ENCODE peak calls at places on chromosomes 5 and 9, in five cellular contexts. N is mammary epithelial cell, T is osteoblast, D is lower leg skin, Z is dorsolateral prefrontal cortex. G is an unnamed sample.

GRCh38 chr9:87494970-87495471 is 2.6 kb upstream of the DAPK1 start:
- DNase-seq in N (peak), T (no peak), D (peak), Z (no peak), G (no peak)

GRCh38 chr9:77649109-77649812 is 1.1 kb upstream of the GNA14 start:
- DNase-seq in N (no peak), T (peak), D (no peak), Z (no peak), G (no peak)

GRCh38 chr9:87277346-87277745 is 220.3 kb upstream of the DAPK1 start:
- DNase-seq in N (peak), T (no peak), D (no peak), Z (no peak), G (no peak)

GRCh38 chr9:105309531-105309931 is 65.1 kb downstream of the SLC44A1 start:
- DNase-seq in N (no peak), T (no peak), D (no peak), Z (no peak), G (no peak)

GRCh38 chr9:13665418-13666066 is 386.1 kb upstream of the MPDZ start:
- DNase-seq in N (peak), T (no peak), D (no peak), Z (no peak), G (no peak)

GRCh38 chr5:143142596-143143435 is 260.7 kb downstream of the NR3C1 start:
- DNase-seq in N (peak), T (no peak), D (peak), Z (peak), G (no peak)

GRCh38 chr5:57412010-57412409 is 70.6 kb downstream of the ACTBL2 start:
- DNase-seq in N (peak), T (peak), D (no peak), Z (no peak), G (no peak)

GRCh38 chr5:149028984-149029383 is 33.9 kb downstream of the SH3TC2 start:
- DNase-seq in N (no peak), T (peak), D (no peak), Z (no peak), G (no peak)

GRCh38 chr9:121861501-121862180 is 210.2 kb downstream of the DAB2IP start:
- DNase-seq in N (no peak), T (no peak), D (no peak), Z (peak), G (peak)

GRCh38 chr5:97224112-97224750 is 41.2 kb upstream of the RIOK2 start:
- DNase-seq in N (no peak), T (peak), D (no peak), Z (no peak), G (no peak)

GRCh38 chr9:110472111-110472510 is 107.4 kb downstream of the SVEP1 start:
- DNase-seq in N (no peak), T (no peak), D (no peak), Z (peak), G (no peak)

GRCh38 chr5:5330723-5331530 is 91.5 kb upstream of the ICE1 start:
- DNase-seq in N (no peak), T (no peak), D (no peak), Z (no peak), G (no peak)

GRCh38 chr9:126622872-126623271 is 9.1 kb downstream of the LMX1B start:
- DNase-seq in N (no peak), T (no peak), D (no peak), Z (no peak), G (no peak)

GRCh38 chr9:88979791-88980190 is 11.5 kb upstream of the S1PR3 start:
- DNase-seq in N (no peak), T (no peak), D (no peak), Z (no peak), G (no peak)

GRCh38 chr5:28685794-28686193 is 1647.4 kb upstream of the CDH9 start:
- DNase-seq in N (no peak), T (peak), D (no peak), Z (no peak), G (no peak)

GRCh38 chr9:129378241-129378661 is 200.2 kb upstream of the IER5L start:
- DNase-seq in N (no peak), T (no peak), D (no peak), Z (no peak), G (no peak)

GRCh38 chr5:159412284-159413046 is 82.2 kb upstream of the IL12B start:
- DNase-seq in N (peak), T (no peak), D (peak), Z (no peak), G (no peak)

GRCh38 chr9:1907465-1907864 is 107.7 kb upstream of the SMARCA2 start:
- DNase-seq in N (no peak), T (no peak), D (no peak), Z (no peak), G (no peak)

GRCh38 chr9:93219692-93220091 is 35.8 kb downstream of the WNK2 start:
- DNase-seq in N (no peak), T (peak), D (no peak), Z (no peak), G (no peak)

GRCh38 chr9:13529321-13530104 is 250.0 kb upstream of the MPDZ start:
- DNase-seq in N (peak), T (peak), D (no peak), Z (no peak), G (no peak)

GRCh38 chr9:35609001-35609819 is 4.1 kb downstream of the TESK1 start:
- DNase-seq in N (no peak), T (no peak), D (no peak), Z (no peak), G (no peak)

GRCh38 chr5:73215891-73216610 is 43.1 kb downstream of the TMEM174 start:
- DNase-seq in N (peak), T (peak), D (peak), Z (peak), G (peak)

GRCh38 chr5:129724222-129724621 is 23.7 kb upstream of the MINAR2 start:
- DNase-seq in N (no peak), T (no peak), D (no peak), Z (no peak), G (no peak)

GRCh38 chr5:167504276-167504675 is 787.2 kb upstream of the WWC1 start:
- DNase-seq in N (no peak), T (no peak), D (no peak), Z (no peak), G (no peak)

GRCh38 chr5:64384761-64385160 is 121.1 kb upstream of the RGS7BP start:
- DNase-seq in N (peak), T (no peak), D (no peak), Z (no peak), G (peak)

GRCh38 chr5:1015545-1015944 is 6.9 kb downstream of the NKD2 start:
- DNase-seq in N (no peak), T (no peak), D (no peak), Z (no peak), G (no peak)

GRCh38 chr5:175689147-175689991 is 31.5 kb downstream of the HRH2 start:
- DNase-seq in N (peak), T (peak), D (peak), Z (peak), G (no peak)

GRCh38 chr5:157520911-157521703 is 54.5 kb downstream of the ADAM19 start:
- DNase-seq in N (no peak), T (peak), D (no peak), Z (peak), G (no peak)
- TF ChIP-seq CTCF in N (no peak), T (peak), D (no peak), Z (no peak), G (no peak)

DNA sequence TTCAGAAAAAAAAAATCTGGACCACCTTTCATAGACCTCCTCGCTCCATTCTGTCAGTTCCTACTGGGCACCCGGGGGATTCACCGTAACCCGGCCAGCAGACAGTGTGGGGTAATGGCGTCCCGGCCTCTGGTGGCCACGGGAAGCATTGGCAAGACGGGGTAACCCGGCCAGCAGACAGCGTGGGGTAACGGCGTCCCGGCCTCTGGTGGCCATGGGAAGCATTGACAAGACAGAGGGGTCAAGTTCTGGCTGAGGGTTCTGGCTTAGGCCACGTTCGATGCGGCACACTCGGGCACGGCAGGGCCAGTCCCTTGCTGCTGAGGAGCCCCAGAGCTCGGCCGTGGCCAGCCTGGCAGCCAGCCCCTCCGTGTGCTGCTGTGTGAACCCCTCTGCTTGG is 116.2 kb upstream of the RAPGEF1 start:
- DNase-seq in N (no peak), T (no peak), D (no peak), Z (no peak), G (no peak)
- TF ChIP-seq CTCF in N (no peak), T (no peak), D (no peak), Z (no peak), G (no peak)

DNA sequence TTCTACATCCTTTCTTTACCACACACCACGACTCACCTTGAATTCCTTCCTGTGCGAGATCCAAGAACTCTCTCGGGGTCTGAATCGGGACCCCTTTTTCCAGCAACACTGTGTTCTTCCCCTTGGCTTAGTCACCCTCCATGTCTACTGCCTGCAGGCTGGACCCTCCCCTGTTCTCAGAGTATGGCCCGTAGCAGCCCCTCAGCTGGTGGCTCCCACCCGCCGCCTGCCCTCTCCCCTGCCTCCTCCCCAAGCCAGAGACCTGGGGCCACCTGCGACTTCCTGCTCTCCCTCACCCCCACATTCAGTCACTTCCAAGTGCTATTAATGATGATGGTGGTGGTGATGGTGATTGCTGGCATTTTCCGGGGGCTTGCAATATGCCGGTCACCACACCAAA is 6.5 kb upstream of the IL4 start:
- DNase-seq in N (no peak), T (peak), D (no peak), Z (no peak), G (no peak)
- TF ChIP-seq CTCF in N (no peak), T (no peak), D (no peak), Z (no peak), G (no peak)

GRCh38 chr9:131640438-131641181 is 95.3 kb downstream of the PRRT1B start:
- DNase-seq in N (no peak), T (no peak), D (no peak), Z (peak), G (no peak)
- TF ChIP-seq CTCF in N (no peak), T (no peak), D (no peak), Z (peak), G (no peak)

G was measured in Calu3.